ENCODE peak calls at places on chromosome 12, in seven cellular contexts. One of them, this sample, is unnamed.

GRCh38 chr12:40946612-40947194 is 241.4 kb upstream of the PDZRN4 start:
- DNase-seq in stimulated activated CD4-positive, alpha-beta T cell treated with anti-CD3 and anti-CD28 coated beads, Interleukin-1b, Interleukin-23, amount 100 ng/mL, for 4 hours: no peak
- DNase-seq in effector memory CD8-positive, alpha-beta T cell: no peak
- DNase-seq in foreskin melanocyte: no peak
- DNase-seq in tibial artery: no peak
- DNase-seq in NAMALWA: peak; percentile 51
- DNase-seq in bronchial epithelial cell: peak; percentile 46
- DNase-seq in this sample: peak; percentile 41

GRCh38 chr12:120116443-120116791 is at the start of gene RAB35:
- DNase-seq in stimulated activated CD4-positive, alpha-beta T cell treated with anti-CD3 and anti-CD28 coated beads, Interleukin-1b, Interleukin-23, amount 100 ng/mL, for 4 hours: no peak
- DNase-seq in effector memory CD8-positive, alpha-beta T cell: no peak
- DNase-seq in NAMALWA: no peak
- DNase-seq in foreskin melanocyte: no peak
- DNase-seq in tibial artery: no peak
- DNase-seq in bronchial epithelial cell: no peak
- DNase-seq in this sample: no peak

GRCh38 chr12:102302553-102302952 is 104.9 kb upstream of the PMCH start:
- DNase-seq in foreskin melanocyte: no peak
- DNase-seq in bronchial epithelial cell: peak; percentile 37
- DNase-seq in effector memory CD8-positive, alpha-beta T cell: no peak
- DNase-seq in stimulated activated CD4-positive, alpha-beta T cell treated with anti-CD3 and anti-CD28 coated beads, Interleukin-1b, Interleukin-23, amount 100 ng/mL, for 4 hours: no peak
- DNase-seq in NAMALWA: no peak
- DNase-seq in tibial artery: no peak
- DNase-seq in this sample: no peak

GRCh38 chr12:41439134-41439533 is 251.0 kb downstream of the PDZRN4 start:
- DNase-seq in tibial artery: no peak
- DNase-seq in bronchial epithelial cell: no peak
- DNase-seq in effector memory CD8-positive, alpha-beta T cell: no peak
- DNase-seq in foreskin melanocyte: no peak
- DNase-seq in NAMALWA: no peak
- DNase-seq in stimulated activated CD4-positive, alpha-beta T cell treated with anti-CD3 and anti-CD28 coated beads, Interleukin-1b, Interleukin-23, amount 100 ng/mL, for 4 hours: no peak
- DNase-seq in this sample: no peak

GRCh38 chr12:67807808-67808207 is 159.3 kb downstream of the DYRK2 start:
- DNase-seq in bronchial epithelial cell: no peak
- DNase-seq in foreskin melanocyte: no peak
- DNase-seq in NAMALWA: no peak
- DNase-seq in stimulated activated CD4-positive, alpha-beta T cell treated with anti-CD3 and anti-CD28 coated beads, Interleukin-1b, Interleukin-23, amount 100 ng/mL, for 4 hours: no peak
- DNase-seq in tibial artery: no peak
- DNase-seq in effector memory CD8-positive, alpha-beta T cell: no peak
- DNase-seq in this sample: no peak

GRCh38 chr12:116266220-116266619 is 11.3 kb downstream of the MED13L start:
- DNase-seq in foreskin melanocyte: no peak
- DNase-seq in tibial artery: no peak
- DNase-seq in NAMALWA: no peak
- DNase-seq in bronchial epithelial cell: peak; percentile 47
- DNase-seq in stimulated activated CD4-positive, alpha-beta T cell treated with anti-CD3 and anti-CD28 coated beads, Interleukin-1b, Interleukin-23, amount 100 ng/mL, for 4 hours: no peak
- DNase-seq in effector memory CD8-positive, alpha-beta T cell: no peak
- DNase-seq in this sample: no peak

GRCh38 chr12:19236656-19237055 is 107.1 kb downstream of the PLEKHA5 start:
- DNase-seq in stimulated activated CD4-positive, alpha-beta T cell treated with anti-CD3 and anti-CD28 coated beads, Interleukin-1b, Interleukin-23, amount 100 ng/mL, for 4 hours: no peak
- DNase-seq in effector memory CD8-positive, alpha-beta T cell: no peak
- DNase-seq in NAMALWA: no peak
- DNase-seq in bronchial epithelial cell: peak; percentile 64
- DNase-seq in foreskin melanocyte: peak; percentile 88
- DNase-seq in tibial artery: no peak
- DNase-seq in this sample: no peak

GRCh38 chr12:108047130-108047550 is 81.9 kb upstream of the WSCD2 start:
- DNase-seq in tibial artery: no peak
- DNase-seq in foreskin melanocyte: no peak
- DNase-seq in NAMALWA: no peak
- DNase-seq in effector memory CD8-positive, alpha-beta T cell: no peak
- DNase-seq in stimulated activated CD4-positive, alpha-beta T cell treated with anti-CD3 and anti-CD28 coated beads, Interleukin-1b, Interleukin-23, amount 100 ng/mL, for 4 hours: no peak
- DNase-seq in bronchial epithelial cell: no peak
- DNase-seq in this sample: peak; percentile 56

GRCh38 chr12:111157486-111157885 is 211.4 kb downstream of the PHETA1 start:
- DNase-seq in bronchial epithelial cell: no peak
- DNase-seq in stimulated activated CD4-positive, alpha-beta T cell treated with anti-CD3 and anti-CD28 coated beads, Interleukin-1b, Interleukin-23, amount 100 ng/mL, for 4 hours: no peak
- DNase-seq in foreskin melanocyte: no peak
- DNase-seq in tibial artery: no peak
- DNase-seq in NAMALWA: no peak
- DNase-seq in effector memory CD8-positive, alpha-beta T cell: no peak
- DNase-seq in this sample: no peak

GRCh38 chr12:70754330-70754741 is 117.1 kb upstream of the PTPRB start:
- DNase-seq in bronchial epithelial cell: peak; percentile 20
- DNase-seq in tibial artery: no peak
- DNase-seq in stimulated activated CD4-positive, alpha-beta T cell treated with anti-CD3 and anti-CD28 coated beads, Interleukin-1b, Interleukin-23, amount 100 ng/mL, for 4 hours: no peak
- DNase-seq in foreskin melanocyte: no peak
- DNase-seq in NAMALWA: no peak
- DNase-seq in effector memory CD8-positive, alpha-beta T cell: no peak
- DNase-seq in this sample: no peak

GRCh38 chr12:15526033-15526432 is 203.7 kb downstream of the PTPRO start:
- DNase-seq in bronchial epithelial cell: peak; percentile 70
- DNase-seq in tibial artery: no peak
- DNase-seq in foreskin melanocyte: no peak
- DNase-seq in NAMALWA: peak; percentile 88
- DNase-seq in effector memory CD8-positive, alpha-beta T cell: no peak
- DNase-seq in stimulated activated CD4-positive, alpha-beta T cell treated with anti-CD3 and anti-CD28 coated beads, Interleukin-1b, Interleukin-23, amount 100 ng/mL, for 4 hours: no peak
- DNase-seq in this sample: peak; percentile 1

GRCh38 chr12:75591628-75592027 is 80.2 kb upstream of the KRR1 start:
- DNase-seq in bronchial epithelial cell: no peak
- DNase-seq in tibial artery: no peak
- DNase-seq in effector memory CD8-positive, alpha-beta T cell: no peak
- DNase-seq in foreskin melanocyte: no peak
- DNase-seq in stimulated activated CD4-positive, alpha-beta T cell treated with anti-CD3 and anti-CD28 coated beads, Interleukin-1b, Interleukin-23, amount 100 ng/mL, for 4 hours: no peak
- DNase-seq in NAMALWA: no peak
- DNase-seq in this sample: no peak

GRCh38 chr12:117433878-117434277 is 72.5 kb upstream of the NOS1 start:
- DNase-seq in tibial artery: no peak
- DNase-seq in foreskin melanocyte: no peak
- DNase-seq in effector memory CD8-positive, alpha-beta T cell: no peak
- DNase-seq in stimulated activated CD4-positive, alpha-beta T cell treated with anti-CD3 and anti-CD28 coated beads, Interleukin-1b, Interleukin-23, amount 100 ng/mL, for 4 hours: no peak
- DNase-seq in NAMALWA: no peak
- DNase-seq in bronchial epithelial cell: no peak
- DNase-seq in this sample: no peak

GRCh38 chr12:19517583-19517982 is 78.3 kb downstream of the AEBP2 start:
- DNase-seq in foreskin melanocyte: no peak
- DNase-seq in bronchial epithelial cell: no peak
- DNase-seq in NAMALWA: no peak
- DNase-seq in stimulated activated CD4-positive, alpha-beta T cell treated with anti-CD3 and anti-CD28 coated beads, Interleukin-1b, Interleukin-23, amount 100 ng/mL, for 4 hours: no peak
- DNase-seq in tibial artery: no peak
- DNase-seq in effector memory CD8-positive, alpha-beta T cell: no peak
- DNase-seq in this sample: no peak

GRCh38 chr12:108214486-108214885 is 85.4 kb downstream of the WSCD2 start:
- DNase-seq in bronchial epithelial cell: peak; percentile 12
- DNase-seq in foreskin melanocyte: no peak
- DNase-seq in effector memory CD8-positive, alpha-beta T cell: peak; percentile 9
- DNase-seq in tibial artery: no peak
- DNase-seq in stimulated activated CD4-positive, alpha-beta T cell treated with anti-CD3 and anti-CD28 coated beads, Interleukin-1b, Interleukin-23, amount 100 ng/mL, for 4 hours: no peak
- DNase-seq in NAMALWA: peak; percentile 19
- DNase-seq in this sample: peak; percentile 8

GRCh38 chr12:113867258-113867657 is 98.9 kb downstream of the RBM19 start:
- DNase-seq in bronchial epithelial cell: peak; percentile 16
- DNase-seq in effector memory CD8-positive, alpha-beta T cell: no peak
- DNase-seq in stimulated activated CD4-positive, alpha-beta T cell treated with anti-CD3 and anti-CD28 coated beads, Interleukin-1b, Interleukin-23, amount 100 ng/mL, for 4 hours: no peak
- DNase-seq in tibial artery: no peak
- DNase-seq in foreskin melanocyte: no peak
- DNase-seq in NAMALWA: no peak
- DNase-seq in this sample: peak; percentile 4

GRCh38 chr12:66331814-66332213 is 29.5 kb downstream of the HELB start:
- DNase-seq in bronchial epithelial cell: no peak
- DNase-seq in tibial artery: no peak
- DNase-seq in foreskin melanocyte: no peak
- DNase-seq in stimulated activated CD4-positive, alpha-beta T cell treated with anti-CD3 and anti-CD28 coated beads, Interleukin-1b, Interleukin-23, amount 100 ng/mL, for 4 hours: no peak
- DNase-seq in NAMALWA: no peak
- DNase-seq in effector memory CD8-positive, alpha-beta T cell: no peak
- DNase-seq in this sample: no peak

GRCh38 chr12:27237790-27238771 is 6.0 kb upstream of the STK38L start:
- DNase-seq in tibial artery: no peak
- DNase-seq in NAMALWA: peak; percentile 57
- DNase-seq in foreskin melanocyte: no peak
- DNase-seq in effector memory CD8-positive, alpha-beta T cell: no peak
- DNase-seq in stimulated activated CD4-positive, alpha-beta T cell treated with anti-CD3 and anti-CD28 coated beads, Interleukin-1b, Interleukin-23, amount 100 ng/mL, for 4 hours: no peak
- DNase-seq in bronchial epithelial cell: peak; percentile 20
- DNase-seq in this sample: peak; percentile 91

GRCh38 chr12:52441320-52441911 is 7.2 kb upstream of the KRT75 start:
- DNase-seq in stimulated activated CD4-positive, alpha-beta T cell treated with anti-CD3 and anti-CD28 coated beads, Interleukin-1b, Interleukin-23, amount 100 ng/mL, for 4 hours: no peak
- DNase-seq in tibial artery: no peak
- DNase-seq in bronchial epithelial cell: peak; percentile 96
- DNase-seq in foreskin melanocyte: no peak
- DNase-seq in NAMALWA: no peak
- DNase-seq in effector memory CD8-positive, alpha-beta T cell: no peak
- DNase-seq in this sample: no peak

GRCh38 chr12:116922194-116922897 is 11.6 kb downstream of the FBXW8 start:
- DNase-seq in stimulated activated CD4-positive, alpha-beta T cell treated with anti-CD3 and anti-CD28 coated beads, Interleukin-1b, Interleukin-23, amount 100 ng/mL, for 4 hours: no peak
- DNase-seq in tibial artery: no peak
- DNase-seq in NAMALWA: no peak
- DNase-seq in bronchial epithelial cell: no peak
- DNase-seq in effector memory CD8-positive, alpha-beta T cell: no peak
- DNase-seq in foreskin melanocyte: no peak
- DNase-seq in this sample: no peak

GRCh38 chr12:76346798-76347420 is 1.3 kb downstream of the BBS10 start:
- DNase-seq in NAMALWA: peak; percentile 66
- DNase-seq in bronchial epithelial cell: peak; percentile 55
- DNase-seq in effector memory CD8-positive, alpha-beta T cell: no peak
- DNase-seq in stimulated activated CD4-positive, alpha-beta T cell treated with anti-CD3 and anti-CD28 coated beads, Interleukin-1b, Interleukin-23, amount 100 ng/mL, for 4 hours: no peak
- DNase-seq in tibial artery: no peak
- DNase-seq in foreskin melanocyte: peak; percentile 64
- DNase-seq in this sample: peak; percentile 74

GRCh38 chr12:117000316-117000715 is 89.6 kb downstream of the FBXW8 start:
- DNase-seq in foreskin melanocyte: no peak
- DNase-seq in tibial artery: no peak
- DNase-seq in effector memory CD8-positive, alpha-beta T cell: no peak
- DNase-seq in bronchial epithelial cell: no peak
- DNase-seq in stimulated activated CD4-positive, alpha-beta T cell treated with anti-CD3 and anti-CD28 coated beads, Interleukin-1b, Interleukin-23, amount 100 ng/mL, for 4 hours: no peak
- DNase-seq in NAMALWA: peak; percentile 58
- DNase-seq in this sample: no peak

GRCh38 chr12:104355630-104356029 is 52.1 kb downstream of the EID3 start:
- DNase-seq in NAMALWA: no peak
- DNase-seq in bronchial epithelial cell: no peak
- DNase-seq in effector memory CD8-positive, alpha-beta T cell: no peak
- DNase-seq in tibial artery: no peak
- DNase-seq in foreskin melanocyte: no peak
- DNase-seq in stimulated activated CD4-positive, alpha-beta T cell treated with anti-CD3 and anti-CD28 coated beads, Interleukin-1b, Interleukin-23, amount 100 ng/mL, for 4 hours: no peak
- DNase-seq in this sample: no peak

GRCh38 chr12:11863478-11863906 is 207.2 kb upstream of the BCL2L14 start:
- DNase-seq in effector memory CD8-positive, alpha-beta T cell: no peak
- DNase-seq in stimulated activated CD4-positive, alpha-beta T cell treated with anti-CD3 and anti-CD28 coated beads, Interleukin-1b, Interleukin-23, amount 100 ng/mL, for 4 hours: no peak
- DNase-seq in foreskin melanocyte: peak; percentile 73
- DNase-seq in bronchial epithelial cell: no peak
- DNase-seq in NAMALWA: no peak
- DNase-seq in tibial artery: peak; percentile 80
- DNase-seq in this sample: no peak

GRCh38 chr12:107079172-107080011 is 14.0 kb downstream of the CRY1 start:
- DNase-seq in stimulated activated CD4-positive, alpha-beta T cell treated with anti-CD3 and anti-CD28 coated beads, Interleukin-1b, Interleukin-23, amount 100 ng/mL, for 4 hours: no peak
- DNase-seq in NAMALWA: peak; percentile 51
- DNase-seq in effector memory CD8-positive, alpha-beta T cell: no peak
- DNase-seq in bronchial epithelial cell: peak; percentile 69
- DNase-seq in tibial artery: no peak
- DNase-seq in foreskin melanocyte: peak; percentile 26
- DNase-seq in this sample: peak; percentile 59

GRCh38 chr12:43028826-43029225 is 439.3 kb upstream of the PRICKLE1 start:
- DNase-seq in foreskin melanocyte: no peak
- DNase-seq in stimulated activated CD4-positive, alpha-beta T cell treated with anti-CD3 and anti-CD28 coated beads, Interleukin-1b, Interleukin-23, amount 100 ng/mL, for 4 hours: no peak
- DNase-seq in bronchial epithelial cell: no peak
- DNase-seq in tibial artery: no peak
- DNase-seq in NAMALWA: no peak
- DNase-seq in effector memory CD8-positive, alpha-beta T cell: no peak
- DNase-seq in this sample: no peak

GRCh38 chr12:113747048-113747447 is 219.1 kb downstream of the RBM19 start:
- DNase-seq in NAMALWA: peak; percentile 10
- DNase-seq in stimulated activated CD4-positive, alpha-beta T cell treated with anti-CD3 and anti-CD28 coated beads, Interleukin-1b, Interleukin-23, amount 100 ng/mL, for 4 hours: no peak
- DNase-seq in effector memory CD8-positive, alpha-beta T cell: no peak
- DNase-seq in foreskin melanocyte: peak; percentile 2
- DNase-seq in tibial artery: no peak
- DNase-seq in bronchial epithelial cell: no peak
- DNase-seq in this sample: no peak

This sample was measured in Kasumi-1.